ENCODE peak calls at places on chromosome 12, in seven cellular contexts. One of them, this sample, is unnamed.

GRCh38 chr12:52037248-52037861 is 13.9 kb upstream of the NR4A1 start:
- DNase-seq in left ventricle myocardium superior: peak; percentile 77
- DNase-seq in upper lobe of right lung: peak; percentile 76
- DNase-seq in nephron progenitor cell: peak; percentile 54
- DNase-seq in KG1: no peak
- DNase-seq in mesendoderm: peak; percentile 72
- DNase-seq in progenitor cell of endocrine pancreas: peak; percentile 52
- DNase-seq in this sample: no peak

GRCh38 chr12:65953621-65954020 is 129.3 kb downstream of the HMGA2 start:
- DNase-seq in progenitor cell of endocrine pancreas: no peak
- DNase-seq in KG1: no peak
- DNase-seq in mesendoderm: no peak
- DNase-seq in nephron progenitor cell: no peak
- DNase-seq in upper lobe of right lung: no peak
- DNase-seq in left ventricle myocardium superior: no peak
- DNase-seq in this sample: no peak

GRCh38 chr12:45543887-45544286 is 185.6 kb upstream of the ARID2 start:
- DNase-seq in progenitor cell of endocrine pancreas: peak; percentile 20
- DNase-seq in upper lobe of right lung: no peak
- DNase-seq in left ventricle myocardium superior: no peak
- DNase-seq in nephron progenitor cell: peak; percentile 39
- DNase-seq in mesendoderm: peak; percentile 78
- DNase-seq in KG1: peak; percentile 65
- DNase-seq in this sample: peak; percentile 77

GRCh38 chr12:23098110-23099049 is 473.4 kb downstream of the ETNK1 start:
- DNase-seq in left ventricle myocardium superior: no peak
- DNase-seq in nephron progenitor cell: no peak
- DNase-seq in mesendoderm: no peak
- DNase-seq in KG1: no peak
- DNase-seq in upper lobe of right lung: no peak
- DNase-seq in progenitor cell of endocrine pancreas: no peak
- DNase-seq in this sample: no peak

GRCh38 chr12:62736596-62736995 is 198.4 kb downstream of the PPM1H start:
- DNase-seq in mesendoderm: no peak
- DNase-seq in nephron progenitor cell: no peak
- DNase-seq in progenitor cell of endocrine pancreas: no peak
- DNase-seq in left ventricle myocardium superior: no peak
- DNase-seq in upper lobe of right lung: no peak
- DNase-seq in KG1: no peak
- DNase-seq in this sample: no peak

GRCh38 chr12:94586589-94587259 is 63.6 kb downstream of the TMCC3 start:
- DNase-seq in left ventricle myocardium superior: no peak
- DNase-seq in nephron progenitor cell: no peak
- DNase-seq in progenitor cell of endocrine pancreas: no peak
- DNase-seq in mesendoderm: no peak
- DNase-seq in upper lobe of right lung: no peak
- DNase-seq in KG1: no peak
- DNase-seq in this sample: no peak

GRCh38 chr12:50613463-50613862 is 108.7 kb downstream of the DIP2B start:
- DNase-seq in mesendoderm: peak; percentile 88
- DNase-seq in left ventricle myocardium superior: no peak
- DNase-seq in upper lobe of right lung: no peak
- DNase-seq in progenitor cell of endocrine pancreas: no peak
- DNase-seq in KG1: no peak
- DNase-seq in nephron progenitor cell: no peak
- DNase-seq in this sample: no peak

GRCh38 chr12:129961111-129961510 is 57.3 kb upstream of the TMEM132D start:
- DNase-seq in mesendoderm: no peak
- DNase-seq in left ventricle myocardium superior: no peak
- DNase-seq in nephron progenitor cell: no peak
- DNase-seq in progenitor cell of endocrine pancreas: no peak
- DNase-seq in upper lobe of right lung: no peak
- DNase-seq in KG1: no peak
- DNase-seq in this sample: no peak

GRCh38 chr12:92696240-92696639 is 6.5 kb upstream of the PLEKHG7 start:
- DNase-seq in mesendoderm: no peak
- DNase-seq in left ventricle myocardium superior: peak; percentile 58
- DNase-seq in nephron progenitor cell: no peak
- DNase-seq in upper lobe of right lung: no peak
- DNase-seq in progenitor cell of endocrine pancreas: no peak
- DNase-seq in KG1: no peak
- DNase-seq in this sample: no peak

GRCh38 chr12:126608607-126609175 is 1543.5 kb downstream of the AACS start:
- DNase-seq in KG1: peak; percentile 46
- DNase-seq in nephron progenitor cell: no peak
- DNase-seq in progenitor cell of endocrine pancreas: no peak
- DNase-seq in left ventricle myocardium superior: no peak
- DNase-seq in upper lobe of right lung: no peak
- DNase-seq in mesendoderm: no peak
- DNase-seq in this sample: no peak

GRCh38 chr12:121792607-121793500 is 634 bp downstream of the RHOF start:
- DNase-seq in KG1: no peak
- DNase-seq in nephron progenitor cell: peak; percentile 73
- DNase-seq in progenitor cell of endocrine pancreas: no peak
- DNase-seq in upper lobe of right lung: peak; percentile 84
- DNase-seq in left ventricle myocardium superior: peak; percentile 80
- DNase-seq in mesendoderm: peak; percentile 59
- DNase-seq in this sample: no peak

GRCh38 chr12:47561746-47562145 is 144.1 kb downstream of the RPAP3 start:
- DNase-seq in upper lobe of right lung: no peak
- DNase-seq in progenitor cell of endocrine pancreas: no peak
- DNase-seq in mesendoderm: no peak
- DNase-seq in left ventricle myocardium superior: no peak
- DNase-seq in KG1: no peak
- DNase-seq in nephron progenitor cell: no peak
- DNase-seq in this sample: no peak

GRCh38 chr12:30399859-30400258 is 295.8 kb downstream of the IPO8 start:
- DNase-seq in progenitor cell of endocrine pancreas: no peak
- DNase-seq in mesendoderm: no peak
- DNase-seq in left ventricle myocardium superior: no peak
- DNase-seq in KG1: no peak
- DNase-seq in nephron progenitor cell: no peak
- DNase-seq in upper lobe of right lung: no peak
- DNase-seq in this sample: no peak

GRCh38 chr12:102769323-102769916 is 147.6 kb downstream of the PAH start:
- DNase-seq in upper lobe of right lung: no peak
- DNase-seq in left ventricle myocardium superior: peak; percentile 37
- DNase-seq in nephron progenitor cell: peak; percentile 54
- DNase-seq in KG1: peak; percentile 2
- DNase-seq in progenitor cell of endocrine pancreas: peak; percentile 40
- DNase-seq in mesendoderm: peak; percentile 72
- DNase-seq in this sample: peak; percentile 49

GRCh38 chr12:112148031-112148513 is 22.7 kb downstream of the TRAFD1 start:
- DNase-seq in nephron progenitor cell: no peak
- DNase-seq in left ventricle myocardium superior: no peak
- DNase-seq in mesendoderm: peak; percentile 48
- DNase-seq in progenitor cell of endocrine pancreas: no peak
- DNase-seq in KG1: no peak
- DNase-seq in upper lobe of right lung: peak; percentile 8
- DNase-seq in this sample: no peak

GRCh38 chr12:2412305-2412643 is 359.5 kb downstream of the CACNA1C start:
- DNase-seq in upper lobe of right lung: no peak
- DNase-seq in KG1: no peak
- DNase-seq in mesendoderm: peak; percentile 64
- DNase-seq in left ventricle myocardium superior: no peak
- DNase-seq in nephron progenitor cell: no peak
- DNase-seq in progenitor cell of endocrine pancreas: no peak
- DNase-seq in this sample: no peak

GRCh38 chr12:104006929-104007328 is 41.3 kb downstream of the TDG start:
- DNase-seq in upper lobe of right lung: no peak
- DNase-seq in KG1: no peak
- DNase-seq in left ventricle myocardium superior: no peak
- DNase-seq in mesendoderm: no peak
- DNase-seq in nephron progenitor cell: no peak
- DNase-seq in progenitor cell of endocrine pancreas: no peak
- DNase-seq in this sample: no peak

GRCh38 chr12:118404876-118405521 is 28.6 kb downstream of the SUDS3 start:
- DNase-seq in mesendoderm: peak; percentile 92
- DNase-seq in nephron progenitor cell: peak; percentile 69
- DNase-seq in KG1: peak; percentile 43
- DNase-seq in progenitor cell of endocrine pancreas: peak; percentile 47
- DNase-seq in left ventricle myocardium superior: peak; percentile 45
- DNase-seq in upper lobe of right lung: no peak
- DNase-seq in this sample: peak; percentile 45

GRCh38 chr12:82184844-82185243 is 173.3 kb downstream of the CCDC59 start:
- DNase-seq in upper lobe of right lung: no peak
- DNase-seq in mesendoderm: no peak
- DNase-seq in nephron progenitor cell: no peak
- DNase-seq in left ventricle myocardium superior: no peak
- DNase-seq in KG1: no peak
- DNase-seq in progenitor cell of endocrine pancreas: no peak
- DNase-seq in this sample: no peak

GRCh38 chr12:132429932-132430643 is 59.9 kb upstream of the FBRSL1 start:
- DNase-seq in mesendoderm: peak; percentile 62
- DNase-seq in KG1: no peak
- DNase-seq in nephron progenitor cell: peak; percentile 46
- DNase-seq in upper lobe of right lung: no peak
- DNase-seq in progenitor cell of endocrine pancreas: no peak
- DNase-seq in left ventricle myocardium superior: no peak
- DNase-seq in this sample: peak; percentile 31

GRCh38 chr12:59452259-59452658 is 143.6 kb upstream of the SLC16A7 start:
- DNase-seq in KG1: no peak
- DNase-seq in upper lobe of right lung: no peak
- DNase-seq in left ventricle myocardium superior: no peak
- DNase-seq in progenitor cell of endocrine pancreas: no peak
- DNase-seq in mesendoderm: no peak
- DNase-seq in nephron progenitor cell: no peak
- DNase-seq in this sample: no peak

GRCh38 chr12:14714437-14714836 is 18.0 kb upstream of the GUCY2C start:
- DNase-seq in mesendoderm: no peak
- DNase-seq in upper lobe of right lung: no peak
- DNase-seq in left ventricle myocardium superior: no peak
- DNase-seq in progenitor cell of endocrine pancreas: no peak
- DNase-seq in nephron progenitor cell: no peak
- DNase-seq in KG1: no peak
- DNase-seq in this sample: no peak

GRCh38 chr12:2372735-2373134 is 319.9 kb downstream of the CACNA1C start:
- DNase-seq in progenitor cell of endocrine pancreas: no peak
- DNase-seq in mesendoderm: no peak
- DNase-seq in left ventricle myocardium superior: peak; percentile 72
- DNase-seq in KG1: no peak
- DNase-seq in upper lobe of right lung: peak; percentile 60
- DNase-seq in nephron progenitor cell: no peak
- DNase-seq in this sample: no peak

GRCh38 chr12:32895688-32896437 is 714 bp downstream of the PKP2 start:
- DNase-seq in left ventricle myocardium superior: peak; percentile 60
- DNase-seq in KG1: no peak
- DNase-seq in progenitor cell of endocrine pancreas: peak; percentile 34
- DNase-seq in mesendoderm: no peak
- DNase-seq in nephron progenitor cell: peak; percentile 43
- DNase-seq in upper lobe of right lung: no peak
- DNase-seq in this sample: peak; percentile 74

GRCh38 chr12:96271469-96272199 is 77.5 kb downstream of the ELK3 start:
- DNase-seq in left ventricle myocardium superior: no peak
- DNase-seq in mesendoderm: no peak
- DNase-seq in nephron progenitor cell: no peak
- DNase-seq in upper lobe of right lung: no peak
- DNase-seq in progenitor cell of endocrine pancreas: no peak
- DNase-seq in KG1: no peak
- DNase-seq in this sample: no peak

GRCh38 chr12:124854637-124855184 is 9.0 kb downstream of the SCARB1 start:
- DNase-seq in left ventricle myocardium superior: no peak
- DNase-seq in upper lobe of right lung: no peak
- DNase-seq in KG1: no peak
- DNase-seq in mesendoderm: no peak
- DNase-seq in nephron progenitor cell: no peak
- DNase-seq in progenitor cell of endocrine pancreas: no peak
- DNase-seq in this sample: no peak

GRCh38 chr12:132453361-132454133 is 36.4 kb upstream of the FBRSL1 start:
- DNase-seq in KG1: no peak
- DNase-seq in progenitor cell of endocrine pancreas: no peak
- DNase-seq in nephron progenitor cell: no peak
- DNase-seq in upper lobe of right lung: no peak
- DNase-seq in mesendoderm: peak; percentile 43
- DNase-seq in left ventricle myocardium superior: no peak
- DNase-seq in this sample: no peak

This sample was measured in MM.1S.